ENCODE peak calls at places on chromosomes 4 and X, in seven cellular contexts. W is ovary, A is spleen, Q is adrenal gland, F is uterus, D is H1, R is GM12891. C is an unnamed sample.

GRCh38 chr4:6769984-6770420 is 12.5 kb upstream of the KIAA0232 start:
- DNase-seq in W (no peak), A (no peak), Q (no peak), F (no peak), D (no peak), R (no peak), C (no peak)

GRCh38 chr4:152185786-152186540 is 349.9 kb downstream of the FBXW7 start:
- DNase-seq in W (no peak), A (no peak), Q (no peak), F (no peak), D (no peak), R (no peak), C (no peak)

GRCh38 chrX:122238801-122239200 is 945.3 kb upstream of the GRIA3 start:
- DNase-seq in W (no peak), A (no peak), Q (peak), F (no peak), D (no peak), R (no peak), C (no peak)

GRCh38 chrX:133921764-133922389 is 63.5 kb downstream of the GPC3 start:
- DNase-seq in W (peak), A (no peak), Q (peak), F (no peak), D (peak), R (no peak), C (peak)

GRCh38 chr4:181702864-181703263 is 540.3 kb upstream of the TENM3 start:
- DNase-seq in W (no peak), A (no peak), Q (no peak), F (no peak), D (no peak), R (no peak), C (no peak)

GRCh38 chr4:91984466-91984865 is 319.3 kb upstream of the GRID2 start:
- DNase-seq in W (no peak), A (no peak), Q (no peak), F (no peak), D (no peak), R (no peak), C (no peak)

GRCh38 chr4:174154455-174154854 is 129.0 kb downstream of the FBXO8 start:
- DNase-seq in W (peak), A (no peak), Q (peak), F (no peak), D (no peak), R (no peak), C (peak)

GRCh38 chrX:38277802-38278201 is 49.5 kb downstream of the RPGR start:
- DNase-seq in W (no peak), A (no peak), Q (no peak), F (no peak), D (no peak), R (no peak), C (no peak)

GRCh38 chr4:108342325-108342986 is 173.7 kb upstream of the LEF1 start:
- DNase-seq in W (no peak), A (no peak), Q (no peak), F (no peak), D (no peak), R (no peak), C (no peak)

GRCh38 chr4:22238742-22239141 is 277.1 kb downstream of the ADGRA3 start:
- DNase-seq in W (no peak), A (no peak), Q (no peak), F (no peak), D (no peak), R (no peak), C (no peak)

GRCh38 chr4:81919810-81920209 is 448.1 kb upstream of the RASGEF1B start:
- DNase-seq in W (no peak), A (no peak), Q (no peak), F (no peak), D (no peak), R (no peak), C (peak)

GRCh38 chr4:77187231-77187630 is 30.2 kb downstream of the CCNG2 start:
- DNase-seq in W (no peak), A (no peak), Q (no peak), F (no peak), D (no peak), R (no peak), C (no peak)

GRCh38 chr4:76634239-76634638 is 199.2 kb downstream of the SHROOM3 start:
- DNase-seq in W (no peak), A (no peak), Q (no peak), F (no peak), D (no peak), R (no peak), C (no peak)

GRCh38 chr4:17647927-17648326 is 33.5 kb downstream of the MED28 start:
- DNase-seq in W (no peak), A (no peak), Q (no peak), F (no peak), D (no peak), R (no peak), C (peak)

GRCh38 chr4:108887034-108887433 is 124.2 kb upstream of the ETNPPL start:
- DNase-seq in W (no peak), A (no peak), Q (no peak), F (no peak), D (no peak), R (no peak), C (no peak)

GRCh38 chr4:42345962-42346544 is 51.2 kb upstream of the SHISA3 start:
- DNase-seq in W (no peak), A (no peak), Q (no peak), F (no peak), D (no peak), R (no peak), C (no peak)

GRCh38 chr4:147851135-147851534 is 119.2 kb downstream of the ARHGAP10 start:
- DNase-seq in W (peak), A (no peak), Q (no peak), F (no peak), D (no peak), R (no peak), C (no peak)

GRCh38 chr4:98653006-98653405 is 5.4 kb downstream of the TSPAN5 start:
- DNase-seq in W (no peak), A (no peak), Q (no peak), F (no peak), D (no peak), R (no peak), C (no peak)

GRCh38 chr4:124641715-124642380 is 70.7 kb downstream of the ANKRD50 start:
- DNase-seq in W (no peak), A (no peak), Q (peak), F (no peak), D (no peak), R (no peak), C (peak)

GRCh38 chrX:39946822-39947221 is 150.9 kb downstream of the BCOR start:
- DNase-seq in W (no peak), A (peak), Q (no peak), F (no peak), D (no peak), R (no peak), C (no peak)

GRCh38 chr4:148052448-148052847 is 320.6 kb downstream of the ARHGAP10 start:
- DNase-seq in W (no peak), A (no peak), Q (no peak), F (no peak), D (no peak), R (no peak), C (no peak)

GRCh38 chr4:156946508-156947197 is 24.9 kb downstream of the PDGFC start:
- DNase-seq in W (peak), A (no peak), Q (peak), F (peak), D (no peak), R (no peak), C (peak)

GRCh38 chr4:165625281-165625680 is 246.5 kb downstream of the CPE start:
- DNase-seq in W (no peak), A (no peak), Q (no peak), F (no peak), D (no peak), R (no peak), C (no peak)

GRCh38 chrX:66384722-66385121 is 220.7 kb downstream of the HEPH start:
- DNase-seq in W (no peak), A (no peak), Q (no peak), F (no peak), D (no peak), R (no peak), C (no peak)

GRCh38 chr4:38621004-38621684 is 42.9 kb upstream of the KLF3 start:
- DNase-seq in W (peak), A (no peak), Q (no peak), F (no peak), D (peak), R (no peak), C (peak)

GRCh38 chrX:47233333-47234113 is 714 bp downstream of the USP11 start:
- DNase-seq in W (peak), A (peak), Q (peak), F (peak), D (peak), R (peak), C (peak)

GRCh38 chr4:150682126-150682525 is 100.2 kb downstream of the MAB21L2 start:
- DNase-seq in W (no peak), A (no peak), Q (no peak), F (no peak), D (no peak), R (no peak), C (no peak)

GRCh38 chr4:31613946-31614623 is 893.9 kb downstream of the PCDH7 start:
- DNase-seq in W (no peak), A (no peak), Q (peak), F (no peak), D (no peak), R (no peak), C (no peak)

GRCh38 chrX:23931149-23931604 is 23.4 kb downstream of the CXorf58 start:
- DNase-seq in W (no peak), A (no peak), Q (no peak), F (no peak), D (no peak), R (no peak), C (peak)

GRCh38 chr4:128565565-128566186 is 243.8 kb upstream of the JADE1 start:
- DNase-seq in W (peak), A (no peak), Q (peak), F (peak), D (peak), R (no peak), C (peak)

GRCh38 chr4:133403913-133404312 is 254.8 kb downstream of the PCDH10 start:
- DNase-seq in W (no peak), A (no peak), Q (no peak), F (no peak), D (no peak), R (no peak), C (no peak)

GRCh38 chrX:37753384-37753783 is 26.5 kb upstream of the CYBB start:
- DNase-seq in W (no peak), A (no peak), Q (no peak), F (no peak), D (no peak), R (no peak), C (no peak)

GRCh38 chr4:34196375-34196774 is 2047.9 kb downstream of the ARAP2 start:
- DNase-seq in W (no peak), A (no peak), Q (no peak), F (no peak), D (no peak), R (no peak), C (no peak)

GRCh38 chr4:108060686-108061321 is 71.1 kb downstream of the HADH start:
- DNase-seq in W (no peak), A (no peak), Q (no peak), F (no peak), D (no peak), R (no peak), C (no peak)

GRCh38 chr4:142719854-142720541 is 126.1 kb downstream of the INPP4B start:
- DNase-seq in W (no peak), A (no peak), Q (no peak), F (no peak), D (no peak), R (no peak), C (peak)

GRCh38 chr4:183300070-183300469 is 20.0 kb downstream of the CLDN22 start:
- DNase-seq in W (no peak), A (no peak), Q (no peak), F (no peak), D (no peak), R (no peak), C (no peak)

GRCh38 chr4:104418313-104418712 is 76.4 kb downstream of the CXXC4 start:
- DNase-seq in W (no peak), A (no peak), Q (no peak), F (no peak), D (no peak), R (no peak), C (no peak)

GRCh38 chrX:119698835-119699234 is 5.9 kb upstream of the SEPTIN6 start:
- DNase-seq in W (no peak), A (no peak), Q (no peak), F (no peak), D (no peak), R (no peak), C (peak)

GRCh38 chr4:112181358-112182000 is 36.2 kb downstream of the FAM241A start:
- DNase-seq in W (no peak), A (no peak), Q (no peak), F (no peak), D (no peak), R (no peak), C (no peak)

GRCh38 chr4:40241026-40241425 is 44.2 kb downstream of the RHOH start:
- DNase-seq in W (no peak), A (no peak), Q (no peak), F (no peak), D (no peak), R (no peak), C (no peak)
- TF ChIP-seq POLR2A in W (no peak), A (no peak), Q (no peak), F (no peak), D (no peak), R (peak), C (no peak)

GRCh38 chr4:121408-122084 is 2.8 kb upstream of the ZNF718 start:
- DNase-seq in W (no peak), A (no peak), Q (no peak), F (no peak), D (peak), R (no peak), C (no peak)

GRCh38 chr4:120616-121015 is 3.7 kb upstream of the ZNF718 start:
- DNase-seq in W (no peak), A (no peak), Q (no peak), F (no peak), D (peak), R (no peak), C (no peak)

GRCh38 chr4:125833-126232 is 1.5 kb downstream of the ZNF718 start:
- DNase-seq in W (no peak), A (no peak), Q (no peak), F (no peak), D (peak), R (no peak), C (no peak)

GRCh38 chr4:125085-125820 is 952 bp downstream of the ZNF718 start:
- DNase-seq in W (peak), A (peak), Q (peak), F (no peak), D (peak), R (no peak), C (no peak)

GRCh38 chr4:124275-125081 is at the start of gene ZNF718:
- DNase-seq in W (peak), A (peak), Q (peak), F (peak), D (peak), R (peak), C (peak)
- TF ChIP-seq POLR2A in W (peak), A (no peak), Q (peak), F (peak), D (peak), R (peak), C (peak)

DNA sequence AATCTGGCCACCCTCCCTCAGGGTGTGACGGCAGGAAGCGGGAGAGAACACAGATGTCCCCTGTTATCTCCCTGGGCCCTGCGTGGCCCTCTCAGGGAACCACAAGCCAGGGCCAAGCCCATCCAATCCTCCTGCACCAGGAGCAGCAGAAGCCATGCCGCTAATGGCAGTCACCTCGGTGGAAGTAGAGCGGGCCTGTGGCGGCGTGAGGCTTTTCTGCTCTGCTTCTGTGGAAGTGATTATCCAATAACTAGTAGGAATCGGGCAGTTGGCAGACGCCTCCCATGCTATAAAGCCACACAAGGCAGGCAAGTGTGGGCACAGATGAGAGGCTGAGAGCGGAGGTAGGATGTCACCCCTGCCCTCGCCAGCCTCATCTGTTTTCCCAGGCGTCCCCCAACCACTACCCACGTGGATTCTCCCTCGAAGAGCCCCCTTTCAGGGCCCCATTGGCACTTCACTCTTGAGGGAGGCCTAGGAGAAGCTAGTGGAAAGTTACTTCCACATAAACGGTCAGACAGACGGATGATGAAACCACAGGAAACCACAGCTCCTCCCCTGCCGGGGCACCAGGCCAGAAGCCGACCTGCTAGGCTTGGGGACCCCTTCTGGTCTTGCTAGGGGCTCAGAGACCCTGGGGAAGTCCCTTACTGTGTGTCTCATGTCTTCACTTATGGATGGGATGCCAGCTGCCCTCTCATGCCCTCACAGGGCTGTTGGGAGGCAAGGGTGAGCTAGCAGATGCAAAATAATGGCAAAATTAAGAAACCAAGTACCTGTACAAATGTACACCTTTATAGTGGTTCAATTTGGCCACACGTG is 18.8 kb upstream of the TMSB4X start:
- DNase-seq in W (no peak), A (peak), Q (peak), F (peak), D (no peak), R (no peak), C (peak)
- TF ChIP-seq POLR2A in W (no peak), A (no peak), Q (no peak), F (no peak), D (no peak), R (peak), C (peak)

GRCh38 chr4:169851750-169852149 is 94.0 kb upstream of the HPF1 start:
- DNase-seq in W (no peak), A (no peak), Q (no peak), F (no peak), D (no peak), R (no peak), C (no peak)

GRCh38 chr4:169849456-169849855 is 91.7 kb upstream of the HPF1 start:
- DNase-seq in W (no peak), A (no peak), Q (no peak), F (no peak), D (no peak), R (no peak), C (no peak)

GRCh38 chr4:169859366-169860216 is 101.8 kb upstream of the HPF1 start:
- DNase-seq in W (no peak), A (no peak), Q (no peak), F (no peak), D (no peak), R (no peak), C (no peak)

GRCh38 chr4:169852481-169852880 is 94.7 kb upstream of the HPF1 start:
- DNase-seq in W (no peak), A (no peak), Q (no peak), F (no peak), D (no peak), R (no peak), C (no peak)

DNA sequence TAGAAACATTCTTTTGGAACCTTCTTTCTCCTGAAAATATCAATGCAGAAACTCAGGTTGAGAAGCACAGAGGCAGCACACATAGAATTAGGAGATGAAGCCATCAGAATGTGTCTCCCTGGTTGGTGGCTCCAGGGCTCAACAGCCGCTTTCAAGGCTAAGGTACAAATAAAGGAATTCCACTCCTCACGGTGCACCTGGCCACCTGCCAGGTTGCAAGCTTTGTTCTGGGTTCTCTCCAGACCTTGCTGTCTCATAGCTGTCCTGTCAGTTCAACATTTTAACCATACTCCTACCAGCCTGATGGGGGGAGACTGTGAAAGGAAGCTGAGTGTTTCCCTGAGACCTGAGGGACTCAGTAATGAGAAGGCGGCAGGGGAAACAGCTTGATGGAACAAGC is 96.3 kb upstream of the HPF1 start:
- DNase-seq in W (no peak), A (no peak), Q (no peak), F (no peak), D (no peak), R (no peak), C (no peak)
- TF ChIP-seq POLR2A in W (no peak), A (no peak), Q (no peak), F (no peak), D (no peak), R (no peak), C (no peak)

GRCh38 chr4:74793757-74794340 is 474 bp downstream of the BTC start:
- DNase-seq in W (peak), A (peak), Q (peak), F (peak), D (peak), R (peak), C (peak)
- TF ChIP-seq POLR2A in W (no peak), A (no peak), Q (no peak), F (no peak), D (no peak), R (no peak), C (no peak)

DNA sequence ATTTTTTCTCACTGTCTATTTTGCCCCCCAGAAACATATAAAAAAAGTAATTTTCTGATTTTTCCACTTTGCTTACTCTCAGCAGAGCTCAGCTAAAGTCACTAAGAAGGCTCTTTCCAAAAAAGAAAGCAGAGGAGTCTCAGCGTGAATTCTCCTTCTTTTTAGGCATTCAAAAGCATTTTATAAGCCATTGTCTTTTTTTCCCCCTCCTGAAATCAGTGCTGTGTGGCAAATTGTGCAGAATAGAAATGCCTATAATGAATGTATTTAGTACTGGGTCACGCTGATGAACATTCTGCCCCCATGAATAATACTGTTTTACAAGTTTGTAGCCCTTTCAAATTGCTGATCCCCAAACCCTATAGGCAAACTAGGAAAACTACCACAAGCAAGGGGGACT is 1.6 kb upstream of the PCDH18 start:
- DNase-seq in W (no peak), A (no peak), Q (no peak), F (no peak), D (no peak), R (no peak), C (no peak)
- TF ChIP-seq POLR2A in W (no peak), A (no peak), Q (no peak), F (no peak), D (no peak), R (no peak), C (no peak)

C was measured in erythroblast.